ENCODE peak calls at places on chromosomes 12 and 14, in five cellular contexts. F, R, V, X and W are unnamed samples.

GRCh38 chr14:68962681-68963080 is 16.4 kb downstream of the ACTN1 start:
- DNase-seq in F (no peak), R (no peak), V (no peak), X (no peak), W (no peak)

GRCh38 chr12:62190921-62191746 is 69.1 kb upstream of the USP15 start:
- DNase-seq in F (no peak), R (peak), V (no peak), X (no peak), W (no peak)

GRCh38 chr12:10242539-10242938 is 29.9 kb downstream of the GABARAPL1 start:
- DNase-seq in F (no peak), R (no peak), V (no peak), X (no peak), W (no peak)

GRCh38 chr14:67411375-67411774 is 590 bp downstream of the PLEK2 start:
- DNase-seq in F (no peak), R (no peak), V (no peak), X (no peak), W (no peak)

GRCh38 chr14:71231521-71232393 is 324.5 kb downstream of the PCNX1 start:
- DNase-seq in F (no peak), R (peak), V (no peak), X (no peak), W (peak)

GRCh38 chr12:23686095-23686494 is 263.4 kb downstream of the SOX5 start:
- DNase-seq in F (no peak), R (peak), V (no peak), X (peak), W (no peak)

GRCh38 chr12:48969847-48970701 is 1.5 kb downstream of the WNT10B start:
- DNase-seq in F (no peak), R (no peak), V (no peak), X (no peak), W (no peak)

GRCh38 chr14:59507063-59507751 is 22.9 kb downstream of the JKAMP start:
- DNase-seq in F (peak), R (peak), V (peak), X (peak), W (no peak)

GRCh38 chr12:20507061-20507460 is 138.7 kb downstream of the PDE3A start:
- DNase-seq in F (no peak), R (no peak), V (no peak), X (no peak), W (no peak)

GRCh38 chr14:26323781-26324363 is 274.0 kb downstream of the NOVA1 start:
- DNase-seq in F (no peak), R (peak), V (no peak), X (no peak), W (no peak)

GRCh38 chr12:54217774-54218221 is 29.0 kb upstream of the SMUG1 start:
- DNase-seq in F (no peak), R (peak), V (no peak), X (no peak), W (no peak)

GRCh38 chr12:19946549-19946948 is 421.8 kb upstream of the PDE3A start:
- DNase-seq in F (peak), R (no peak), V (peak), X (peak), W (no peak)

GRCh38 chr12:65779091-65779642 is 45.1 kb upstream of the HMGA2 start:
- DNase-seq in F (no peak), R (peak), V (no peak), X (peak), W (no peak)

GRCh38 chr12:119176267-119177055 is 2.3 kb upstream of the HSPB8 start:
- DNase-seq in F (peak), R (peak), V (peak), X (peak), W (no peak)

GRCh38 chr12:105843989-105844768 is 294.6 kb downstream of the NUAK1 start:
- DNase-seq in F (no peak), R (no peak), V (no peak), X (no peak), W (no peak)

GRCh38 chr14:54815016-54815415 is 87.6 kb downstream of the GCH1 start:
- DNase-seq in F (no peak), R (no peak), V (no peak), X (no peak), W (no peak)

GRCh38 chr12:115941362-115941761 is 336.1 kb downstream of the MED13L start:
- DNase-seq in F (no peak), R (peak), V (no peak), X (no peak), W (no peak)

GRCh38 chr12:124109760-124110159 is 136.7 kb downstream of the ZNF664 start:
- DNase-seq in F (peak), R (peak), V (no peak), X (peak), W (peak)

GRCh38 chr12:98939350-98939749 is 294.3 kb downstream of the APAF1 start:
- DNase-seq in F (no peak), R (peak), V (peak), X (peak), W (no peak)

GRCh38 chr14:88380405-88380804 is 5.1 kb upstream of the SPATA7 start:
- DNase-seq in F (peak), R (peak), V (peak), X (no peak), W (no peak)

GRCh38 chr12:51917746-51918453 is 10.6 kb downstream of the ACVRL1 start:
- DNase-seq in F (no peak), R (no peak), V (no peak), X (peak), W (no peak)

GRCh38 chr14:24403294-24404013 is 4.7 kb downstream of the NYNRIN start:
- DNase-seq in F (no peak), R (no peak), V (no peak), X (peak), W (no peak)

GRCh38 chr12:106431839-106432411 is 74.4 kb downstream of the POLR3B start:
- DNase-seq in F (no peak), R (no peak), V (no peak), X (no peak), W (no peak)

GRCh38 chr14:23080474-23080873 is 14.5 kb downstream of the ACIN1 start:
- DNase-seq in F (no peak), R (no peak), V (no peak), X (no peak), W (no peak)

GRCh38 chr12:71045781-71046180 is 112.0 kb downstream of the TSPAN8 start:
- DNase-seq in F (no peak), R (no peak), V (peak), X (peak), W (no peak)

GRCh38 chr12:95385246-95385645 is 88.7 kb upstream of the METAP2 start:
- DNase-seq in F (no peak), R (no peak), V (peak), X (no peak), W (no peak)

GRCh38 chr12:79934309-79935020 is 432 bp downstream of the PPP1R12A start:
- DNase-seq in F (peak), R (peak), V (no peak), X (no peak), W (no peak)

GRCh38 chr12:14373202-14373601 is 7.7 kb downstream of the ATF7IP start:
- DNase-seq in F (no peak), R (no peak), V (no peak), X (peak), W (no peak)

GRCh38 chr14:23639891-23640523 is 3.8 kb downstream of the DHRS2 start:
- DNase-seq in F (no peak), R (no peak), V (no peak), X (no peak), W (no peak)

GRCh38 chr12:30622509-30622908 is 73.2 kb downstream of the IPO8 start:
- DNase-seq in F (no peak), R (peak), V (no peak), X (no peak), W (peak)

GRCh38 chr14:20455355-20456300 is 602 bp downstream of the APEX1 start:
- DNase-seq in F (peak), R (no peak), V (peak), X (no peak), W (no peak)

GRCh38 chr14:69531135-69531534 is 43.5 kb downstream of the CCDC177 start:
- DNase-seq in F (no peak), R (no peak), V (no peak), X (no peak), W (no peak)

GRCh38 chr14:96631621-96632362 is 129.6 kb downstream of the PAPOLA start:
- DNase-seq in F (no peak), R (no peak), V (no peak), X (no peak), W (no peak)

GRCh38 chr14:55126089-55126488 is 3.0 kb upstream of the LGALS3 start:
- DNase-seq in F (no peak), R (no peak), V (no peak), X (no peak), W (no peak)

GRCh38 chr14:36207500-36207899 is 31.0 kb upstream of the PTCSC3 start:
- DNase-seq in F (no peak), R (peak), V (no peak), X (no peak), W (no peak)

GRCh38 chr14:91414475-91415342 is 2.9 kb downstream of the CCDC88C start:
- DNase-seq in F (no peak), R (no peak), V (no peak), X (no peak), W (no peak)
- H3K4me3 ChIP-seq in F (no peak), R (no peak), V (no peak), X (no peak), W (peak)

GRCh38 chr12:5511644-5512584 is 80.0 kb downstream of the NTF3 start:
- DNase-seq in F (peak), R (peak), V (no peak), X (peak), W (no peak)
- TF ChIP-seq CTCF in F (peak), R (peak), V (peak), X (peak), W (peak)

GRCh38 chr14:101202627-101203404 is 299.3 kb upstream of the RTL1 start:
- DNase-seq in F (no peak), R (no peak), V (no peak), X (no peak), W (no peak)
- H3K4me3 ChIP-seq in F (no peak), R (no peak), V (no peak), X (no peak), W (no peak)

DNA sequence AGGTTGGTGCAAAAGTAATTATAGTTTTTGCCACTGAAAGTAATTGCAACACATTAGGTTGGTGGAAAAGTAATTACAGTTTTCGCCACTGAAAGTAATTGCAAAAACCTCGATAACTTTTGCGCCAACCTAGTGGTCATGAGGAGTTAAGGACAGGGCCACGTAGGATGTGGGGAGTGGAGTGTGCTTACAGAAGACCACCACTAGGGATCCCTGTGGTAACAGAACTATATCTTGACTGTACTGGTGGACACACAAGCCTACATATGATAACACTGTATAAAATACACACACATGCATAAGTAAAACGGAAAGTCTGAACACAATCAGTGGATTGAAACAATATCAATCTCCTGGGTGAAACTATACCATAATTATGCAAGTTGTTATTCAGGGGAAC is 187.4 kb upstream of the ABCD2 start:
- DNase-seq in F (peak), R (peak), V (no peak), X (peak), W (no peak)
- TF ChIP-seq CTCF in F (no peak), R (peak), V (peak), X (peak), W (peak)

DNA sequence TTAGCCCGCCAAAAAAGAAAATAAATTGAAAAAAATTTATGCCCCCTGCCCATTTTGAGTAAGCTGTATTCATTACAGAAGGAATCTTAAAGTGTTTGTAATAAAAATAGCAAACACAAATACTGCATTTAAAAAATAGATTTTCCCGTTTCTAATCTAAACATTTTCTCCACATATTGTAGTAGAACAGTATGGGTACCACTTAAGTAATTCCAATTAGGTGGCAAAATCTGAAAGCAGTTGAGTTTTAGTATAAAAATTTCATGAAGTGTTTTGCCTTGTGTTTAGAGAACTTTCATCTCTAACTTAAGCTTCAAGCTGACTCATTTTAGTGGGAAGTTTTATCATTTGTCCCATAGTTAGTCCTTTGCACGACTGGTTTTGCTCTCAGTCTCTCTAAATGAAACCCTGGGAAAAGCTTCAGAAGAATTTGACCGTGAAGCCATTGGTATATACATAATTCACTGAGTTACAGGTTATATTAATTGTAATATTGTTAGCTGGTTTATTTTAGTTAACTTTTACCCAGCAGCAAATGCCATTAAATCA is 214.6 kb downstream of the ERC1 start:
- DNase-seq in F (no peak), R (no peak), V (no peak), X (peak), W (no peak)
- H3K4me3 ChIP-seq in F (no peak), R (no peak), V (no peak), X (no peak), W (no peak)

GRCh38 chr12:42570076-42570475 is 19.5 kb downstream of the PRICKLE1 start:
- DNase-seq in F (no peak), R (no peak), V (no peak), X (no peak), W (no peak)

GRCh38 chr12:42568952-42569916 is 20.3 kb downstream of the PRICKLE1 start:
- DNase-seq in F (no peak), R (peak), V (peak), X (peak), W (peak)

GRCh38 chr12:42565001-42565400 is 24.5 kb downstream of the PRICKLE1 start:
- DNase-seq in F (no peak), R (no peak), V (no peak), X (no peak), W (no peak)

GRCh38 chr12:42564540-42564939 is 25.0 kb downstream of the PRICKLE1 start:
- DNase-seq in F (no peak), R (peak), V (peak), X (no peak), W (no peak)

DNA sequence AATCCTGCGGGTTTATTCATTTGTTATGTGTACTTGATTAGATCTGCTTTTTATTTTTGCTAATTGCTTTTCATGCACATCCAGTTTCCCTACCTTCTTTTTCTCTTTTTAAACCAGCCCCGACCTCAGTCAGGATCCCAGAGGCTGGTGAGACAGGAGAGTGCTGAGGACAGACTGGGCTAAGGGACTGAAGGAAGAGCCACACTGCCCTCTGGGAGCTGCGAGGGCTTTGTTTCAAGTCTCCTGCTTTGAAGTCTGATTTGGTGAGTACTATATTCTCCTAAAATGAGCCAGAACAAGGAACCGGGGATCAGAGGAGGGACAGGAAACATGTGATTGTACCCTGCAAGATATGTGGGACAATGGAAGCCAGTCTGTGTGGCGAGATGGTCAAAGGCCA is 23.9 kb downstream of the PRICKLE1 start:
- DNase-seq in F (no peak), R (no peak), V (no peak), X (peak), W (no peak)
- TF ChIP-seq CTCF in F (no peak), R (peak), V (no peak), X (no peak), W (no peak)

GRCh38 chr14:76352639-76353281 is 23.2 kb upstream of the ESRRB start:
- DNase-seq in F (peak), R (peak), V (no peak), X (peak), W (no peak)
- H3K4me3 ChIP-seq in F (no peak), R (peak), V (peak), X (no peak), W (no peak)

GRCh38 chr12:21771311-21771710 is 3.2 kb downstream of the KCNJ8 start:
- DNase-seq in F (no peak), R (no peak), V (no peak), X (no peak), W (no peak)

GRCh38 chr12:21775130-21775920 is 819 bp upstream of the KCNJ8 start:
- DNase-seq in F (no peak), R (no peak), V (no peak), X (no peak), W (no peak)

GRCh38 chr12:21774358-21775129 is at the start of gene KCNJ8:
- DNase-seq in F (peak), R (peak), V (peak), X (no peak), W (no peak)

GRCh38 chr12:21773799-21774198 is 707 bp downstream of the KCNJ8 start:
- DNase-seq in F (no peak), R (no peak), V (no peak), X (no peak), W (no peak)

DNA sequence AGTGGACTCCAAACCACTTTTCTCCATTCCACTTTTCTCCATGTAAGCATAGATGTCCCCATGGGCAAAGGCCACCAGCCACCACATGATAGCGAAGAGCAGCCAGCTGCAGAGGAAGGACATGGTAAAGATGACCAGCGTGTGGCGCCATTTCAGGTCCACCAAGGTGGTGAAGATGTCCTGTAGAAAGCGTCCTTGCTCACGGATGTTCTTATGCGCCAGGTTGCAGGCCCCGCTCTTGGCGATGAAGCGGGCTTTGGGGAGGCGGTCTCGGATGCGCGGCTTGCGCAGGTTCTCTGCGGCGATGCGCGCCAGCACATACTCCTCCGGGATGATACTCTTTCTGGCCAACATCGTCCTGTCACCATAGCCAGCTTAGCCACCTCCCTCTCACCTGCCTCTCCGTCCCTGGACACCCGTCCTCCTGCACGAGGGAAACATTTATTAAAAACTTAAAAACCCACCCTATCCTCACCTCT is 1.2 kb downstream of the KCNJ8 start:
- DNase-seq in F (no peak), R (peak), V (no peak), X (no peak), W (no peak)
- TF ChIP-seq CTCF in F (peak), R (peak), V (peak), X (no peak), W (no peak)

DNA sequence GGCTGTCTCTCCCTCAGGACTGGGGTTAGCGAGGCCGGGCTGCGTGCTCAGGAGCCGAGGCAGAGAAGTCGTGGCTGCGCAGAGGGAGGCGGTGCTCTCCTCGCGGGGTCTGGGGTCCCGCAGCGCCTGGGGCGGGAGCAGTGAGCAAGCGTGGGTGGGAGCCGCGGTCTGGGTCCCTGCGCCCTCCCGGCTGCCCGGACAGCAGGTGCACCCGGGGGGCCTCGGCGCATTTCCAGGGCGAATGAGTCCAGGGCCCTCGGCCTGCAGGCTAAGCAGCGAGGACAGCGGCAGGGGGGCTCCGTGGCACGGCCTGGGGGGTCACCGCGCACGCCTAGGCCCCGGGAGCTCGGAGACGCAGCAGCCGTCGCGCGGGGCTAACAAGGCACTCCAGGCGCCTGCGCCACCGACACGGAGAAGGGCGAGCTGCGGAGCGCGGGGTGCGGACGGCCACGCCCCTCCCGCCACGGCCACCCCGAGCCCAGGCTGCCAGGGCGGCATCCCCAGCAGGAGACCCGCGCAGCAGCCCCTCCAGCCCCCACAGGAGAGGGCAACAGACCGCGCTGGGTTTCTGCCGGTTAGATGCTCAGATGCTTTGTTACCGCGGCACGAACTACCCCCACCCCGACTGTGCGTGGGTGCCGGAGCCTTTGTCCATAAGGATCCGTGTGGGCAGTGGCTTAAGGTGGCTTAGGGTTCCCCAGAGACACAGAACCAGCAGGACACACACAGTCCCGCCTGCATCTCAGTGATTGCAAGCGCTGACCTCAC is 117.7 kb upstream of the C14orf180 start:
- DNase-seq in F (no peak), R (peak), V (no peak), X (no peak), W (no peak)
- H3K4me3 ChIP-seq in F (peak), R (peak), V (no peak), X (no peak), W (no peak)